ENCODE peak calls at places on chromosomes 12 and 14, in six cellular contexts. K, U, X, B, S and J are unnamed samples.
A peak's percentile ranks its signal among the peaks of the same experiment; 100 is the strongest.

GRCh38 chr12:1812650-1813302 is 7.6 kb upstream of the LRTM2 start:
- DNase-seq in X (no peak), K (no peak), S (no peak), B (peak; percentile 51), U (no peak), J (no peak)

GRCh38 chr12:59780605-59781135 is 184.8 kb downstream of the SLC16A7 start:
- DNase-seq in B (no peak), S (peak; percentile 50), X (no peak), U (no peak), K (no peak), J (no peak)

GRCh38 chr12:123571343-123571813 is 13.0 kb upstream of the TMED2 start:
- DNase-seq in K (peak; percentile 76), S (peak; percentile 34), B (peak; percentile 58), X (peak; percentile 16), U (peak; percentile 31), J (no peak)

GRCh38 chr12:1523046-1523445 is 71.3 kb downstream of the FBXL14 start:
- DNase-seq in U (no peak), K (no peak), S (no peak), B (no peak), X (no peak), J (no peak)

GRCh38 chr14:74988131-74988530 is 14.6 kb upstream of the EIF2B2 start:
- DNase-seq in S (no peak), X (no peak), B (no peak), K (no peak), U (no peak), J (no peak)

GRCh38 chr12:62434504-62435336 is 31.9 kb upstream of the MON2 start:
- DNase-seq in B (no peak), X (no peak), S (no peak), U (no peak), K (no peak), J (no peak)

GRCh38 chr12:51920046-51920445 is 12.7 kb downstream of the ACVRL1 start:
- DNase-seq in X (no peak), U (no peak), K (no peak), S (no peak), B (no peak), J (no peak)

GRCh38 chr14:61080591-61081010 is 99.6 kb downstream of the SLC38A6 start:
- DNase-seq in X (no peak), U (no peak), K (no peak), S (no peak), B (no peak), J (no peak)

GRCh38 chr12:14769837-14770494 is 33.3 kb downstream of the WBP11 start:
- DNase-seq in K (peak; percentile 77), B (peak; percentile 89), U (peak; percentile 82), X (peak; percentile 75), S (peak; percentile 90), J (peak; percentile 78)

GRCh38 chr12:88639361-88639760 is 59.1 kb upstream of the KITLG start:
- DNase-seq in S (no peak), X (no peak), K (no peak), U (no peak), B (no peak), J (no peak)

GRCh38 chr12:117603316-117604113 is 242.1 kb upstream of the NOS1 start:
- DNase-seq in U (no peak), S (peak; percentile 52), K (no peak), X (no peak), B (no peak), J (no peak)

GRCh38 chr12:460301-461230 is 827 bp downstream of the B4GALNT3 start:
- DNase-seq in B (no peak), S (peak; percentile 57), X (peak; percentile 23), U (peak; percentile 35), K (peak; percentile 32), J (no peak)

GRCh38 chr14:90341784-90342183 is 10.0 kb upstream of the NRDE2 start:
- DNase-seq in S (no peak), X (no peak), U (no peak), B (no peak), K (no peak), J (no peak)

GRCh38 chr12:61923152-61923551 is 337.1 kb upstream of the USP15 start:
- DNase-seq in X (no peak), U (no peak), S (no peak), B (no peak), K (no peak), J (no peak)

GRCh38 chr14:67569651-67570290 is 30.3 kb downstream of the PIGH start:
- DNase-seq in X (no peak), U (no peak), S (no peak), B (no peak), K (no peak), J (no peak)

GRCh38 chr12:1497161-1497560 is 97.2 kb downstream of the FBXL14 start:
- DNase-seq in B (no peak), S (no peak), U (no peak), K (no peak), X (no peak), J (no peak)

GRCh38 chr12:42588308-42588836 is 1.2 kb downstream of the PRICKLE1 start:
- DNase-seq in U (no peak), S (no peak), K (peak; percentile 15), B (no peak), X (no peak), J (no peak)

GRCh38 chr12:95177201-95177768 is 40.0 kb downstream of the FGD6 start:
- DNase-seq in S (no peak), K (no peak), B (no peak), U (no peak), X (no peak), J (no peak)

GRCh38 chr12:109777544-109777943 is 55.7 kb downstream of the TRPV4 start:
- DNase-seq in B (no peak), X (no peak), K (no peak), S (no peak), U (no peak), J (peak; percentile 26)

GRCh38 chr14:96502621-96503251 is 554 bp downstream of the PAPOLA start:
- DNase-seq in X (peak; percentile 40), U (peak; percentile 61), S (peak; percentile 55), K (peak; percentile 21), B (peak; percentile 59), J (no peak)

GRCh38 chr12:108933950-108934349 is 54.1 kb downstream of the DAO start:
- DNase-seq in U (no peak), K (peak; percentile 47), B (no peak), S (no peak), X (no peak), J (no peak)

GRCh38 chr14:93894992-93895391 is 32.2 kb upstream of the FAM181A start:
- DNase-seq in U (no peak), X (no peak), S (peak; percentile 62), B (no peak), K (no peak), J (no peak)

GRCh38 chr12:21877583-21877982 is 63.6 kb downstream of the ABCC9 start:
- DNase-seq in B (no peak), S (no peak), K (no peak), X (no peak), U (no peak), J (no peak)

GRCh38 chr12:45756666-45757065 is 27.2 kb downstream of the ARID2 start:
- DNase-seq in S (no peak), U (no peak), K (no peak), X (no peak), B (no peak), J (no peak)

GRCh38 chr12:47931187-47931586 is 26.4 kb upstream of the VDR start:
- DNase-seq in K (no peak), U (no peak), X (no peak), S (no peak), B (no peak), J (no peak)

GRCh38 chr14:70121521-70121920 is 67.2 kb downstream of the SLC8A3 start:
- DNase-seq in U (no peak), B (no peak), K (no peak), X (no peak), S (peak; percentile 93), J (no peak)

DNA sequence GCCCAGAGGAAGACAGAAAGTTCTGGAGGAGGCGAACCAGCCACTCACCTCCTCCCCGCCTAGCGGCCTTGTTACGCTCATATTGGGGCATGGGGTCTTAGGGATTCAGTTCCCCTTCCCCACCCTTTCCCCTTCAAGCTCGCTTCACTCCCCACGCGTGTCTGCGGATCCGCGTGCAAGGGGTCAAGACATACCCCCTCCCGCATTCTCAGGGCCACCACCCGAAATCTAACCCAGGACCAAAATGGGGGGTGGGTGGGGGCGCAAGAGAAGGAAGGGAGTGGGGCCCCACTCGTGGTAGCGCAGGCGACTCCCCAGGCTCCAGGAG is 576 bp upstream of the RFX4 start:
- DNase-seq in B (no peak), X (no peak), U (no peak), K (no peak), S (no peak), J (no peak)
- H3K4me1 ChIP-seq in B (no peaks in the 10 kb centered on the region), X (peaks cover 9% of the 10 kb centered on the region), U (peaks cover 41% of the 10 kb centered on the region), K (no peaks in the 10 kb centered on the region), S (peaks cover 44% of the 10 kb centered on the region), J (peaks cover 28% of the 10 kb centered on the region)

GRCh38 chr12:104583311-104583710 is 126.6 kb downstream of the CHST11 start:
- DNase-seq in X (no peak), K (no peak), B (no peak), U (no peak), S (no peak), J (no peak)
- H3K4me3 ChIP-seq in X (no peak overlapping the region), K (no peak overlapping the region), B (no peak overlapping the region), U (no peak overlapping the region), S (no peak overlapping the region), J (no peak overlapping the region)

GRCh38 chr12:105561981-105562726 is 231.7 kb downstream of the C12orf75 start:
- DNase-seq in B (peak; percentile 31), U (peak; percentile 31), K (peak; percentile 76), X (peak; percentile 23), S (no peak), J (no peak)
- TF ChIP-seq CTCF in B (no peak), U (no peak), K (no peak), X (no peak), S (no peak), J (no peak)

GRCh38 chr12:113187588-113187987 is 2.1 kb downstream of the RITA1 start:
- DNase-seq in U (no peak), S (no peak), B (no peak), K (no peak), X (no peak), J (no peak)

GRCh38 chr12:113185180-113186032 is at the start of the genes DDX54 and RITA1:
- DNase-seq in B (peak; percentile 85), U (peak; percentile 79), S (peak; percentile 93), X (peak; percentile 80), K (peak; percentile 79), J (peak; percentile 75)

GRCh38 chr12:113184900-113185179 is 438 bp downstream of the DDX54 start:
- DNase-seq in U (peak; percentile 88), B (peak; percentile 90), X (peak; percentile 86), K (peak; percentile 87), S (peak; percentile 93), J (peak; percentile 90)

GRCh38 chr12:113186033-113186365 is 478 bp downstream of the RITA1 start:
- DNase-seq in B (no peak), S (peak; percentile 45), U (no peak), K (no peak), X (no peak), J (no peak)

DNA sequence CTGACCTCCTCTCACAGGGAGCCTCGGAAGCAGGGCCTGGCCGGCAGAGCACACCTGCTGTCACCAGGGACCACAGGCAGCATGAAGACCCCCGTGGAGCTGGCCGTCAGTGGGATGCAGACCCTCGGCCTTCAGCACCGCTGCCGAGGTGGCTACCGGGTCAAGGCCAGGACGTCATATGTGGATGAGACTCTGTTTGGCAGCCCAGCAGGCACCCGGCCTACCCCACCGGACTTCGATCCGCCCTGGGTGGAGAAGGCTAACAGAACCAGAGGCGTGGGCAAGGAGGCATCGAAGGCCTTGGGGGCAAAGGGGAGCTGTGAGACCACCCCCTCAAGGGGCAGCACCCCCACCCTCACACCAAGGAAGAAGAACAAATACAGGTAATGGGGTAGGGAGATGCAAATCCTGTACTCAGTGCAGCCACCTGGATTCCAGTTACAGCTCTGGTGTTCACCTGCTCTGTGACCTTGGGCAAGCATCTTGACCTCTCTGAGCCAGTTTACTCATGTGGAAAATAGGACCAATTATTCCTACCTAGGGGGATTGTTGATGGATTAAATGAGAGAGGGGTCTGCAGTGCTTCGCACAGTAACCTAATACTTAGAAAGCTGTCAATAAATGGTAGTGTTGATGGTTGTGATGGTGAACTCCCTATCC is 1.3 kb downstream of the RITA1 start:
- DNase-seq in K (no peak), X (no peak), B (no peak), S (no peak), U (no peak), J (no peak)
- H3K4me1 ChIP-seq in K (peaks cover 10% of the 10 kb centered on the region), X (peaks cover 12% of the 10 kb centered on the region), B (no peaks in the 10 kb centered on the region), S (peaks cover 8% of the 10 kb centered on the region), U (peaks cover 31% of the 10 kb centered on the region), J (peaks cover 32% of the 10 kb centered on the region)